ENCODE peak calls at places on chromosomes 5 and 9, in eight cellular contexts. U is Peyer's patch; E is psoas muscle; I is endodermal cell; S is CD8-positive, alpha-beta memory T cell; L is cardiac muscle cell; C is A673; V is heart right ventricle. H is an unnamed sample.
A peak's percentile ranks its signal among the peaks of the same experiment; 100 is the strongest.

GRCh38 chr5:90191352-90192045 is 218.1 kb downstream of the CETN3 start:
- DNase-seq in U (no peak), E (no peak), I (no peak), S (no peak), L (no peak), C (no peak), V (no peak), H (no peak)

GRCh38 chr9:73916016-73916673 is 581.0 kb upstream of the RORB start:
- DNase-seq in U (no peak), E (no peak), I (peak; percentile 69), S (no peak), L (peak; percentile 8), C (peak; percentile 5), V (no peak), H (no peak)

GRCh38 chr9:137240321-137240840 is 706 bp upstream of the TUBB4B start:
- DNase-seq in U (peak; percentile 63), E (peak; percentile 80), I (no peak), S (peak; percentile 80), L (peak; percentile 84), C (peak; percentile 78), V (peak; percentile 79), H (peak; percentile 89)

GRCh38 chr5:106258591-106259125 is 1412.1 kb downstream of the EFNA5 start:
- DNase-seq in U (no peak), E (no peak), I (no peak), S (no peak), L (no peak), C (no peak), V (no peak), H (peak; percentile 70)

GRCh38 chr9:107169796-107170195 is 113.3 kb upstream of the RAD23B start:
- DNase-seq in U (no peak), E (no peak), I (no peak), S (no peak), L (no peak), C (no peak), V (no peak), H (no peak)

GRCh38 chr9:21611896-21612295 is 129.8 kb upstream of the IFNE start:
- DNase-seq in U (no peak), E (no peak), I (no peak), S (peak; percentile 53), L (no peak), C (no peak), V (no peak), H (no peak)

GRCh38 chr5:9104576-9105339 is 441.1 kb downstream of the SEMA5A start:
- DNase-seq in U (no peak), E (no peak), I (no peak), S (no peak), L (no peak), C (no peak), V (no peak), H (no peak)

GRCh38 chr5:178163772-178164735 is 10.4 kb upstream of the NHP2 start:
- DNase-seq in U (peak; percentile 89), E (peak; percentile 85), I (peak; percentile 98), S (peak; percentile 89), L (peak; percentile 78), C (peak; percentile 84), V (peak; percentile 83), H (peak; percentile 69)

GRCh38 chr5:4514067-4514648 is 626.0 kb upstream of the ADAMTS16 start:
- DNase-seq in U (no peak), E (no peak), I (no peak), S (no peak), L (no peak), C (no peak), V (no peak), H (peak; percentile 26)

GRCh38 chr9:88716636-88717035 is 181.7 kb downstream of the NXNL2 start:
- DNase-seq in U (no peak), E (no peak), I (no peak), S (no peak), L (no peak), C (no peak), V (no peak), H (no peak)

GRCh38 chr5:111385970-111386831 is 126.1 kb downstream of the STARD4 start:
- DNase-seq in U (no peak), E (no peak), I (no peak), S (no peak), L (no peak), C (peak; percentile 88), V (no peak), H (no peak)

GRCh38 chr5:170523129-170523497 is 19.3 kb downstream of the KCNIP1 start:
- DNase-seq in U (no peak), E (no peak), I (no peak), S (no peak), L (peak; percentile 62), C (peak; percentile 70), V (no peak), H (peak; percentile 58)

GRCh38 chr9:130542457-130543228 is 36.7 kb upstream of the FUBP3 start:
- DNase-seq in U (no peak), E (no peak), I (peak; percentile 53), S (no peak), L (no peak), C (no peak), V (no peak), H (peak; percentile 54)

GRCh38 chr9:6123402-6123801 is 92.2 kb upstream of the IL33 start:
- DNase-seq in U (no peak), E (no peak), I (no peak), S (no peak), L (no peak), C (no peak), V (no peak), H (no peak)

GRCh38 chr9:77015291-77016048 is 4.0 kb upstream of the FOXB2 start:
- DNase-seq in U (no peak), E (no peak), I (peak; percentile 67), S (no peak), L (no peak), C (no peak), V (no peak), H (peak; percentile 36)

DNA sequence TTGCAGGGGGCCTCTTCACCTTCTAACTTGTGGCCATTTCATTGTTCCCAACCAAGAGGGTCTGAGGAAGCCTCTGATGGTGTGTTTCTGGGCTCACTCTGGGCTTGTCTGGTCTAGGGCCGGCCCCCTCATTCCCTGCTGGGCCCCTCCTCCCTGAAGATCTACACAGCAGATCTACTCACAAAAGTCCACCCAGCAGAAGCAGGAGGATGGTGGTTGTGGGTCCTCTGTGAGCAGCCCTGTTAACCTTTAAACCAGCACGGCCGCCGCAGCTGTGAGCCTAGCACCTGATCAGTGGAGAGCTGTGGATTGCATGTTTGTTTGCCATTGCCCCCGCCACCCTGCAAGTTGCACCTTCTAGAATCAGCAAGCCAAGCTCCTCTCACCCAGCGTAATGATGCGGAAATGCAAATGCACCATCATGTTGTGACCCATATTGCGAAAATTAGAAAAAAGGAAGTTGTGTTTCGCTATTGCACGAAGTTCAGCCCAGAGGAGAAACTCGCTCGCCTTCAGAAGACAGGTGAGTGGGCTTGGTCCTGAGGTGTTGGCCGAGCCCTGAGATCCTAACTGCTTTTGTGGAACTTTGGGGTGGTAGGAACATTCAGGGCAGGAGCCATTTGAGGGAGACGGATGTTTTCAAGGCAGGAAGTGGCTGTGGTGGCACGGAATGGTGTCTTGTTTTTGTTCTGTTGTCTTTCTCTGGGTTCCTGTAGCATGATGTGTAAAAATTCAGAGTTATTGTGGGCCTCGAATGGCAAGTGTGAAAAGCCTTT is 16.7 kb downstream of the FGD3 start:
- DNase-seq in U (peak; percentile 81), E (no peak), I (peak; percentile 53), S (peak; percentile 93), L (no peak), C (no peak), V (no peak), H (no peak)
- H3K4me3 ChIP-seq in U (peak overlapping the region; percentile 50), E (peak overlapping the region; percentile 48), I (no peak overlapping the region), S (peak overlapping the region; percentile 73), L (no peak overlapping the region), C (no peak overlapping the region), V (peak overlapping the region; percentile 44), H (no peak overlapping the region)

DNA sequence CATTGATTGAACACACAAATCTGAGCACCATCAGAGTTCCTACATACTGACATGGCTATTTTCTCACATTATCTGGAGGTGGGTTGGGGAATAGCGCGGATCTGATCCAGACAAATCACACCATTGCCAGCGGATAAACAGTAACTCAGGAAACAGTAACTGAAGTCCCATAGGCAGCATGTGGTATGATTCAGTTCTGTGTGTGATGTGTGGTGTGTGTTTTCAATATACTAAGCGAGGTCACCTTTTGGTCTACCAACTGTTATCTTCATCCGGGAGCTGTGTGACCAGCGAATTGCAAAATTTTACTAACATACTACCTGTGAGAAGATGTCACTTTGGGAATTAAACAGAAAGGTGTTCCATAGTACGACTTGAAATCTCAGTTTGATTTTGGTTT is 50.1 kb downstream of the PKD2L2 start:
- DNase-seq in U (no peak), E (no peak), I (no peak), S (no peak), L (no peak), C (no peak), V (no peak), H (no peak)
- H3K36me3 ChIP-seq in U (peaks cover 62% of the 10 kb centered on the region), E (peaks cover 20% of the 10 kb centered on the region), I (peaks cover 80% of the 10 kb centered on the region), S (peaks cover 53% of the 10 kb centered on the region), L (peaks cover 77% of the 10 kb centered on the region), C (peaks cover 60% of the 10 kb centered on the region), V (peaks cover 87% of the 10 kb centered on the region), H (peaks cover 74% of the 10 kb centered on the region)

GRCh38 chr5:124460000-124460399 is 286.4 kb downstream of the ZNF608 start:
- DNase-seq in U (no peak), E (no peak), I (no peak), S (no peak), L (no peak), C (no peak), V (no peak), H (no peak)

GRCh38 chr5:124456244-124456643 is 290.2 kb downstream of the ZNF608 start:
- DNase-seq in U (no peak), E (no peak), I (no peak), S (no peak), L (no peak), C (no peak), V (no peak), H (peak; percentile 22)

GRCh38 chr5:124460666-124461065 is 285.8 kb downstream of the ZNF608 start:
- DNase-seq in U (no peak), E (no peak), I (no peak), S (no peak), L (no peak), C (no peak), V (no peak), H (no peak)

GRCh38 chr5:124457901-124458300 is 288.5 kb downstream of the ZNF608 start:
- DNase-seq in U (no peak), E (no peak), I (no peak), S (no peak), L (no peak), C (no peak), V (no peak), H (no peak)

GRCh38 chr5:124457101-124457500 is 289.3 kb downstream of the ZNF608 start:
- DNase-seq in U (no peak), E (no peak), I (no peak), S (no peak), L (no peak), C (no peak), V (no peak), H (no peak)
- H3K4me3 ChIP-seq in U (no peak overlapping the region), E (no peak overlapping the region), I (no peak overlapping the region), S (no peak overlapping the region), L (no peak overlapping the region), C (no peak overlapping the region), V (no peak overlapping the region), H (no peak overlapping the region)

DNA sequence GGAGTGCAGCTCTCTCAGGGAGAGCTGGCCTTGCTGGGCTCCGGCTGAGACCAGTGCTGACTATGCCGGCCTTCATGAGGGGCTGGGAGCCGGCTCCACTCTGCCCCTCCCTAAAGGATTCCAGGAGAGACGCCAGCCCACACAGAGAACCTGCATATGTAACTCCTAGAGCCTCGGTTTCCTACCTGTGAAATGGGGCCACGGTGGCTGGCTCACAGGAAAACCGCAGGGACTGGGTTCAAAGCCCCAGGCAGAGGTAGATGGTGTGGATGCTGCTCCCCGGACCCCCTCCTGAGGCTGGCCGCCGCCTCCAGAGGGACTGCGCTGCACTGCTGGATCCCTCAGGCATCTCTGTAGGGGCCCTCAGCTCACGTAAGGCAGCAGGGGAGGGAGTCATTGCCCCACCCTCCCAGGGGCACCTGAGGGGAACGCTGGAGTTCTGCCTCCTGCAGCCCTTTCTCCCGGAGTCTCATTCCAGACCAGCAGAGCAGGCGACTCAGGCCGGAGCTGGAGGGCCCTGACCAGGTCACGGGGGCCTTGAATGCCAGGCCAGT is 7.1 kb downstream of the ADAMTS2 start:
- DNase-seq in U (no peak), E (no peak), I (no peak), S (no peak), L (no peak), C (no peak), V (no peak), H (no peak)
- H3K36me3 ChIP-seq in U (no peaks in the 10 kb centered on the region), E (no peaks in the 10 kb centered on the region), I (no peaks in the 10 kb centered on the region), S (no peaks in the 10 kb centered on the region), L (no peaks in the 10 kb centered on the region), C (no peaks in the 10 kb centered on the region), V (peaks cover 15% of the 10 kb centered on the region), H (peaks cover 71% of the 10 kb centered on the region)